ENCODE peak calls at places on chromosomes 6 and 20, in nine cellular contexts. One of them, this sample, is unnamed.

GRCh38 chr6:122696853-122697252 is 82.7 kb upstream of the FABP7 start:
- DNase-seq in lower leg skin: no peak
- DNase-seq in SJSA1: no peak
- DNase-seq in GM12865: no peak
- DNase-seq in cardiac fibroblast: peak
- DNase-seq in astrocyte of the spinal cord: peak
- DNase-seq in AG04450: no peak
- DNase-seq in Peyer's patch: no peak
- DNase-seq in heart left ventricle: no peak
- DNase-seq in this sample: no peak

GRCh38 chr6:50711686-50712085 is 1.6 kb upstream of the TFAP2D start:
- DNase-seq in GM12865: no peak
- DNase-seq in heart left ventricle: no peak
- DNase-seq in cardiac fibroblast: no peak
- DNase-seq in lower leg skin: no peak
- DNase-seq in astrocyte of the spinal cord: no peak
- DNase-seq in Peyer's patch: no peak
- DNase-seq in AG04450: no peak
- DNase-seq in SJSA1: no peak
- DNase-seq in this sample: no peak

GRCh38 chr6:2141644-2142290 is 103.6 kb downstream of the GMDS start:
- DNase-seq in Peyer's patch: no peak
- DNase-seq in AG04450: no peak
- DNase-seq in cardiac fibroblast: no peak
- DNase-seq in GM12865: no peak
- DNase-seq in lower leg skin: no peak
- DNase-seq in heart left ventricle: no peak
- DNase-seq in SJSA1: no peak
- DNase-seq in astrocyte of the spinal cord: no peak
- DNase-seq in this sample: no peak

GRCh38 chr6:10531513-10531912 is 10.4 kb downstream of the GCNT2 start:
- DNase-seq in lower leg skin: no peak
- DNase-seq in cardiac fibroblast: no peak
- DNase-seq in heart left ventricle: no peak
- DNase-seq in astrocyte of the spinal cord: no peak
- DNase-seq in Peyer's patch: no peak
- DNase-seq in AG04450: no peak
- DNase-seq in GM12865: peak
- DNase-seq in SJSA1: no peak
- DNase-seq in this sample: peak

GRCh38 chr20:44209691-44210421 is 715 bp downstream of the OSER1 start:
- DNase-seq in AG04450: no peak
- DNase-seq in lower leg skin: peak
- DNase-seq in Peyer's patch: no peak
- DNase-seq in GM12865: peak
- DNase-seq in cardiac fibroblast: peak
- DNase-seq in heart left ventricle: no peak
- DNase-seq in astrocyte of the spinal cord: peak
- DNase-seq in SJSA1: peak
- DNase-seq in this sample: peak

GRCh38 chr20:40016359-40016758 is 672.7 kb downstream of the MAFB start:
- DNase-seq in AG04450: no peak
- DNase-seq in SJSA1: no peak
- DNase-seq in cardiac fibroblast: no peak
- DNase-seq in Peyer's patch: no peak
- DNase-seq in heart left ventricle: no peak
- DNase-seq in lower leg skin: no peak
- DNase-seq in GM12865: no peak
- DNase-seq in astrocyte of the spinal cord: no peak
- DNase-seq in this sample: no peak

GRCh38 chr20:20664795-20665194 is 47.6 kb downstream of the RALGAPA2 start:
- DNase-seq in Peyer's patch: no peak
- DNase-seq in cardiac fibroblast: peak
- DNase-seq in GM12865: peak
- DNase-seq in lower leg skin: no peak
- DNase-seq in heart left ventricle: no peak
- DNase-seq in AG04450: no peak
- DNase-seq in SJSA1: no peak
- DNase-seq in astrocyte of the spinal cord: peak
- DNase-seq in this sample: peak

GRCh38 chr20:49276201-49276894 is 1.5 kb downstream of the ZNFX1 start:
- DNase-seq in heart left ventricle: no peak
- DNase-seq in cardiac fibroblast: peak
- DNase-seq in Peyer's patch: peak
- DNase-seq in AG04450: no peak
- DNase-seq in GM12865: peak
- DNase-seq in astrocyte of the spinal cord: peak
- DNase-seq in SJSA1: peak
- DNase-seq in lower leg skin: no peak
- DNase-seq in this sample: peak

GRCh38 chr6:95197590-95197989 is 379.7 kb upstream of the MANEA start:
- DNase-seq in AG04450: no peak
- DNase-seq in lower leg skin: no peak
- DNase-seq in GM12865: no peak
- DNase-seq in SJSA1: no peak
- DNase-seq in cardiac fibroblast: no peak
- DNase-seq in Peyer's patch: no peak
- DNase-seq in heart left ventricle: no peak
- DNase-seq in astrocyte of the spinal cord: no peak
- DNase-seq in this sample: no peak

GRCh38 chr20:36271639-36272546 is 34.2 kb upstream of the DLGAP4 start:
- DNase-seq in heart left ventricle: no peak
- DNase-seq in AG04450: no peak
- DNase-seq in astrocyte of the spinal cord: no peak
- DNase-seq in cardiac fibroblast: no peak
- DNase-seq in lower leg skin: no peak
- DNase-seq in GM12865: no peak
- DNase-seq in SJSA1: no peak
- DNase-seq in Peyer's patch: no peak
- DNase-seq in this sample: no peak

GRCh38 chr20:20213722-20214121 is 154.2 kb upstream of the INSM1 start:
- DNase-seq in AG04450: no peak
- DNase-seq in cardiac fibroblast: no peak
- DNase-seq in SJSA1: no peak
- DNase-seq in GM12865: no peak
- DNase-seq in astrocyte of the spinal cord: no peak
- DNase-seq in Peyer's patch: no peak
- DNase-seq in heart left ventricle: no peak
- DNase-seq in lower leg skin: no peak
- DNase-seq in this sample: no peak

GRCh38 chr20:4225778-4226177 is 210.4 kb upstream of the RNF24 start:
- DNase-seq in AG04450: peak
- DNase-seq in astrocyte of the spinal cord: peak
- DNase-seq in lower leg skin: no peak
- DNase-seq in GM12865: no peak
- DNase-seq in heart left ventricle: peak
- DNase-seq in SJSA1: peak
- DNase-seq in Peyer's patch: no peak
- DNase-seq in cardiac fibroblast: peak
- DNase-seq in this sample: no peak

GRCh38 chr6:84182001-84182400 is 45.4 kb downstream of the CEP162 start:
- DNase-seq in lower leg skin: no peak
- DNase-seq in SJSA1: no peak
- DNase-seq in astrocyte of the spinal cord: no peak
- DNase-seq in heart left ventricle: no peak
- DNase-seq in AG04450: no peak
- DNase-seq in GM12865: no peak
- DNase-seq in cardiac fibroblast: no peak
- DNase-seq in Peyer's patch: no peak
- DNase-seq in this sample: no peak

GRCh38 chr6:22401206-22401605 is 104.4 kb upstream of the PRL start:
- DNase-seq in GM12865: no peak
- DNase-seq in AG04450: no peak
- DNase-seq in SJSA1: no peak
- DNase-seq in cardiac fibroblast: peak
- DNase-seq in Peyer's patch: no peak
- DNase-seq in heart left ventricle: no peak
- DNase-seq in astrocyte of the spinal cord: no peak
- DNase-seq in lower leg skin: no peak
- DNase-seq in this sample: no peak

GRCh38 chr6:143058987-143059386 is 1.7 kb upstream of the AIG1 start:
- DNase-seq in Peyer's patch: no peak
- DNase-seq in heart left ventricle: peak
- DNase-seq in lower leg skin: no peak
- DNase-seq in AG04450: no peak
- DNase-seq in cardiac fibroblast: no peak
- DNase-seq in SJSA1: no peak
- DNase-seq in astrocyte of the spinal cord: no peak
- DNase-seq in GM12865: no peak
- DNase-seq in this sample: peak

GRCh38 chr6:107154131-107154906 is 39.0 kb upstream of the BEND3 start:
- DNase-seq in Peyer's patch: no peak
- DNase-seq in astrocyte of the spinal cord: peak
- DNase-seq in AG04450: no peak
- DNase-seq in lower leg skin: no peak
- DNase-seq in heart left ventricle: no peak
- DNase-seq in cardiac fibroblast: no peak
- DNase-seq in SJSA1: no peak
- DNase-seq in GM12865: no peak
- DNase-seq in this sample: no peak

GRCh38 chr6:143014764-143015163 is 45.9 kb upstream of the AIG1 start:
- DNase-seq in Peyer's patch: no peak
- DNase-seq in heart left ventricle: no peak
- DNase-seq in lower leg skin: no peak
- DNase-seq in AG04450: no peak
- DNase-seq in GM12865: no peak
- DNase-seq in astrocyte of the spinal cord: no peak
- DNase-seq in cardiac fibroblast: peak
- DNase-seq in SJSA1: no peak
- DNase-seq in this sample: no peak

GRCh38 chr20:5727018-5727515 is 23.1 kb upstream of the SHLD1 start:
- DNase-seq in cardiac fibroblast: no peak
- DNase-seq in heart left ventricle: no peak
- DNase-seq in lower leg skin: no peak
- DNase-seq in AG04450: no peak
- DNase-seq in SJSA1: no peak
- DNase-seq in GM12865: no peak
- DNase-seq in Peyer's patch: no peak
- DNase-seq in astrocyte of the spinal cord: no peak
- DNase-seq in this sample: no peak

GRCh38 chr6:32108727-32109113 is 418 bp downstream of the TNXB start:
- DNase-seq in GM12865: no peak
- DNase-seq in Peyer's patch: no peak
- DNase-seq in SJSA1: no peak
- DNase-seq in cardiac fibroblast: no peak
- DNase-seq in astrocyte of the spinal cord: no peak
- DNase-seq in AG04450: no peak
- DNase-seq in heart left ventricle: no peak
- DNase-seq in lower leg skin: no peak
- DNase-seq in this sample: no peak
- H3K4me3 ChIP-seq in GM12865: no peak
- H3K4me3 ChIP-seq in Peyer's patch: peak
- H3K4me3 ChIP-seq in SJSA1: no peak
- H3K4me3 ChIP-seq in cardiac fibroblast: peak
- H3K4me3 ChIP-seq in astrocyte of the spinal cord: no peak
- H3K4me3 ChIP-seq in AG04450: no peak
- H3K4me3 ChIP-seq in heart left ventricle: peak
- H3K4me3 ChIP-seq in lower leg skin: peak
- H3K4me3 ChIP-seq in this sample: no peak

DNA sequence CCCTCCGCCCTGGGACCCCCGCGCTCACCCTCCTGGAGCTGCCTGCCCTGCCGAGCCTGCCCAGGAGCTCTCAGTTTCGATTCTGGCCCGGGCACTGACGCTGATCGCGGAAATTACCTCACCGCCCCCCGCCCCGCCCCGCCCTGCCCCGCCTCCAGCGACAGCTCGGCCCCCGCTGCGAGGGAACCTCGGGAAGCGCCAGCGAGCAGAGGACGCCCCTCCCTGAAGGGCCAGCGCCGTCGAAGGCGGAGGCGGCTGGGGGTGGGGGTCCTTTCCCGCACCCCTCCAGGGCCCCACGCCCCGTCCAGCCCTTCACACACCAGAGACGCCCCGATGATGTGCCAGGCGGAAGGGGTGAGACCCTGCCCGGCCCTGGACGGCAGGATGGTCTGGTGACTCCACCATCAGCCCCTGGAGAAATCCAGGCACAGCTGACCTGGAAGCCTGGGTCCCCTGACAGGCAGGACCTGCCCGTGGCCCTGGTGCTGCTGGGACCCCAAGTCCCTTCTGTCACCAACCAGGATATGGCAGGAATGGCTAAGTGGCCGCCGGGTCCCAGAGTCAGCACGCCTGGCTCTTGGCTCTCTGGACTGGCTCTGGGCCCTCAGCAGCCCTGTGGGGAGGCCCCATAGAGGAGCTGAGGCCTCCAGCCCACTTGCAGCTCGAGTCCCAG is at the start of gene HELZ2:
- DNase-seq in AG04450: no peak
- DNase-seq in heart left ventricle: peak
- DNase-seq in SJSA1: peak
- DNase-seq in astrocyte of the spinal cord: peak
- DNase-seq in Peyer's patch: peak
- DNase-seq in cardiac fibroblast: peak
- DNase-seq in lower leg skin: peak
- DNase-seq in GM12865: peak
- DNase-seq in this sample: peak
- H3K4me3 ChIP-seq in AG04450: peak
- H3K4me3 ChIP-seq in heart left ventricle: peak
- H3K4me3 ChIP-seq in SJSA1: peak
- H3K4me3 ChIP-seq in astrocyte of the spinal cord: peak
- H3K4me3 ChIP-seq in Peyer's patch: peak
- H3K4me3 ChIP-seq in cardiac fibroblast: peak
- H3K4me3 ChIP-seq in lower leg skin: peak
- H3K4me3 ChIP-seq in GM12865: peak
- H3K4me3 ChIP-seq in this sample: peak

DNA sequence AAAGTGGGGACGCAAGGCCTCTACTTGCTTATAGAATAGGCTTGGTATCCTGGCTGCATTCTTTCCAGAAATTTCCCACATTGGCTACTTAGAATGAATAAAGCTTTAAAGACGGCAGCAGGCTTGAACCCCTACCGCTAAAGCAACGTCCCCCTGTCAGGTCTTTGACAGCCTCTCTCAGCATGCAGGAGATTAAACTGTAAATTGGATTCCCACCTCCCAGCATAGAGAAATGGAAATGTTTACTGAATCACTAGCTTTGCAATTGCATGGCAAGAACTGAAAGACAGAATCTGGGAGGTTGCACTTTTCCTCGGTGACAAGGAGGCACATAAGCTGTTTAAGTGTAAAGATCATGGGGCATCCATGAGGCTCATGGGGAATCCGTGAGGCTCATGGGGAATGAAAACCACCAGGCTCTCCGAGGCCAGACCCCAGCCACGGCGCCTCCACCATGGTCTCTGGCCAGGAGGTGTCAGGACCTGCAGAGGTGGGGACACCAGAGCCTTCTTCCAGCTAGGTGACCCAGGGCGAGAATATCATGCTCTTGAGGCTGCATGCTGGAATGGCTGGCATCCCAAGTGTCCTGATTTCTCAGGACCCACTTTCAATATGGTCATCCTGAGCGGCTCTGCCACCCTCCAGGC is 10.3 kb downstream of the LEMD2 start:
- DNase-seq in lower leg skin: no peak
- DNase-seq in SJSA1: no peak
- DNase-seq in Peyer's patch: no peak
- DNase-seq in GM12865: no peak
- DNase-seq in heart left ventricle: no peak
- DNase-seq in astrocyte of the spinal cord: no peak
- DNase-seq in cardiac fibroblast: no peak
- DNase-seq in AG04450: no peak
- DNase-seq in this sample: no peak
- H3K4me3 ChIP-seq in lower leg skin: no peak
- H3K4me3 ChIP-seq in SJSA1: no peak
- H3K4me3 ChIP-seq in Peyer's patch: no peak
- H3K4me3 ChIP-seq in GM12865: no peak
- H3K4me3 ChIP-seq in heart left ventricle: no peak
- H3K4me3 ChIP-seq in astrocyte of the spinal cord: no peak
- H3K4me3 ChIP-seq in cardiac fibroblast: no peak
- H3K4me3 ChIP-seq in AG04450: no peak
- H3K4me3 ChIP-seq in this sample: no peak

GRCh38 chr6:43347021-43347420 is 22.4 kb downstream of the ZNF318 start:
- DNase-seq in lower leg skin: no peak
- DNase-seq in AG04450: no peak
- DNase-seq in Peyer's patch: no peak
- DNase-seq in heart left ventricle: no peak
- DNase-seq in SJSA1: no peak
- DNase-seq in cardiac fibroblast: no peak
- DNase-seq in astrocyte of the spinal cord: no peak
- DNase-seq in GM12865: no peak
- DNase-seq in this sample: no peak
- H3K4me3 ChIP-seq in lower leg skin: no peak
- H3K4me3 ChIP-seq in AG04450: no peak
- H3K4me3 ChIP-seq in Peyer's patch: no peak
- H3K4me3 ChIP-seq in heart left ventricle: no peak
- H3K4me3 ChIP-seq in SJSA1: no peak
- H3K4me3 ChIP-seq in cardiac fibroblast: no peak
- H3K4me3 ChIP-seq in astrocyte of the spinal cord: no peak
- H3K4me3 ChIP-seq in GM12865: no peak
- H3K4me3 ChIP-seq in this sample: no peak